ENCODE peak calls at places on chromosomes 2 and 18, in seven cellular contexts. E is mucosa of descending colon; I is SK-N-SH; Q is activated T-helper 1 cell treated with anti-CD3 and anti-CD28 coated beads, Interleukin-12 subunit alpha, Interleukin-12 subunit beta, Interleukin-2, Interleukin-4 antibody, amounts not matched to agents 30 ng/mL and 10 ng/mL and 1 ng/mL, durations not matched to agents 14 hours and 24 hours and 36 hours; T is Panc1; D is NCI-H2081; W is NCI-H774. P is an unnamed sample.
A peak's percentile ranks its signal among the peaks of the same experiment; 100 is the strongest.

GRCh38 chr18:53797998-53798397 is 426.5 kb downstream of the MBD2 start:
- DNase-seq in E (peak; percentile 59), I (no peak), Q (no peak), T (no peak), D (no peak), W (no peak), P (no peak)

GRCh38 chr2:119419065-119419464 is 12.6 kb upstream of the TMEM37 start:
- DNase-seq in E (no peak), I (no peak), Q (no peak), T (no peak), D (no peak), W (no peak), P (no peak)

GRCh38 chr2:65737452-65738011 is 305.1 kb upstream of the SPRED2 start:
- DNase-seq in E (no peak), I (no peak), Q (no peak), T (no peak), D (no peak), W (no peak), P (no peak)

GRCh38 chr2:43361286-43361685 is 134.9 kb upstream of the ZFP36L2 start:
- DNase-seq in E (no peak), I (no peak), Q (no peak), T (no peak), D (no peak), W (no peak), P (no peak)

GRCh38 chr2:62736899-62737559 is 31.5 kb downstream of the EHBP1 start:
- DNase-seq in E (no peak), I (no peak), Q (no peak), T (no peak), D (no peak), W (no peak), P (no peak)

GRCh38 chr2:19887508-19887907 is 14.3 kb downstream of the TTC32 start:
- DNase-seq in E (peak; percentile 44), I (peak; percentile 15), Q (no peak), T (no peak), D (no peak), W (no peak), P (no peak)

GRCh38 chr2:141317986-141318385 is 812.8 kb downstream of the LRP1B start:
- DNase-seq in E (no peak), I (no peak), Q (no peak), T (no peak), D (no peak), W (no peak), P (no peak)

GRCh38 chr2:215493370-215493769 is 57.5 kb upstream of the FN1 start:
- DNase-seq in E (no peak), I (no peak), Q (no peak), T (no peak), D (no peak), W (no peak), P (no peak)

GRCh38 chr2:84486436-84487115 is 27.5 kb upstream of the SUCLG1 start:
- DNase-seq in E (peak; percentile 89), I (no peak), Q (no peak), T (no peak), D (peak; percentile 3), W (peak; percentile 7), P (no peak)

GRCh38 chr2:241595600-241596140 is 37.1 kb downstream of the BOK start:
- DNase-seq in E (peak; percentile 42), I (no peak), Q (no peak), T (no peak), D (no peak), W (no peak), P (no peak)

GRCh38 chr2:220043155-220043992 is 415.9 kb downstream of the SLC4A3 start:
- DNase-seq in E (no peak), I (no peak), Q (no peak), T (no peak), D (no peak), W (no peak), P (no peak)

GRCh38 chr2:218257390-218257981 is 3.3 kb upstream of the GPBAR1 start:
- DNase-seq in E (no peak), I (peak; percentile 51), Q (peak; percentile 46), T (no peak), D (no peak), W (no peak), P (no peak)

GRCh38 chr18:45671366-45671765 is 52.6 kb upstream of the SLC14A1 start:
- DNase-seq in E (no peak), I (no peak), Q (no peak), T (no peak), D (no peak), W (no peak), P (no peak)

GRCh38 chr2:8851811-8852560 is 14.6 kb upstream of the KIDINS220 start:
- DNase-seq in E (no peak), I (no peak), Q (no peak), T (no peak), D (no peak), W (no peak), P (no peak)

GRCh38 chr2:42967959-42968674 is 175.7 kb upstream of the HAAO start:
- DNase-seq in E (no peak), I (peak; percentile 80), Q (no peak), T (no peak), D (no peak), W (no peak), P (no peak)

GRCh38 chr2:149598014-149598395 is 10.4 kb upstream of the MMADHC start:
- DNase-seq in E (no peak), I (peak; percentile 6), Q (no peak), T (no peak), D (peak; percentile 33), W (no peak), P (no peak)

GRCh38 chr2:23669413-23670244 is 257.3 kb downstream of the ATAD2B start:
- DNase-seq in E (peak; percentile 32), I (peak; percentile 88), Q (no peak), T (no peak), D (no peak), W (no peak), P (no peak)

GRCh38 chr2:42010743-42011298 is 37.0 kb upstream of the PKDCC start:
- DNase-seq in E (peak; percentile 25), I (no peak), Q (no peak), T (no peak), D (no peak), W (no peak), P (no peak)

GRCh38 chr2:10963155-10963554 is 51.4 kb downstream of the KCNF1 start:
- DNase-seq in E (peak; percentile 18), I (no peak), Q (no peak), T (no peak), D (no peak), W (no peak), P (no peak)

GRCh38 chr2:65431417-65432226 is 777 bp downstream of the SPRED2 start:
- DNase-seq in E (peak; percentile 59), I (peak; percentile 68), Q (peak; percentile 40), T (no peak), D (no peak), W (no peak), P (peak; percentile 89)

GRCh38 chr2:160381425-160381951 is 112.1 kb downstream of the RBMS1 start:
- DNase-seq in E (no peak), I (no peak), Q (no peak), T (no peak), D (no peak), W (no peak), P (no peak)

GRCh38 chr18:59514193-59514592 is 155.1 kb upstream of the LMAN1 start:
- DNase-seq in E (peak; percentile 19), I (no peak), Q (no peak), T (no peak), D (no peak), W (no peak), P (no peak)

GRCh38 chr2:167140767-167141166 is 252.5 kb downstream of the XIRP2 start:
- DNase-seq in E (no peak), I (no peak), Q (no peak), T (peak; percentile 69), D (no peak), W (no peak), P (no peak)

GRCh38 chr18:43236921-43237320 is 40.4 kb downstream of the SYT4 start:
- DNase-seq in E (no peak), I (no peak), Q (no peak), T (no peak), D (no peak), W (no peak), P (no peak)

GRCh38 chr18:77052656-77053309 is 79.8 kb downstream of the MBP start:
- DNase-seq in E (no peak), I (no peak), Q (no peak), T (no peak), D (no peak), W (no peak), P (no peak)

GRCh38 chr18:3514312-3515216 is 64.6 kb downstream of the TGIF1 start:
- DNase-seq in E (no peak), I (no peak), Q (no peak), T (no peak), D (no peak), W (no peak), P (no peak)

GRCh38 chr18:36578871-36579270 is 249.9 kb downstream of the TPGS2 start:
- DNase-seq in E (no peak), I (peak; percentile 30), Q (no peak), T (no peak), D (no peak), W (no peak), P (no peak)

GRCh38 chr18:55384551-55385275 is 203.3 kb downstream of the TCF4 start:
- DNase-seq in E (peak; percentile 11), I (peak; percentile 15), Q (no peak), T (no peak), D (peak; percentile 35), W (no peak), P (no peak)

GRCh38 chr2:63763336-63764056 is 78.2 kb upstream of the UGP2 start:
- DNase-seq in E (no peak), I (no peak), Q (no peak), T (no peak), D (no peak), W (no peak), P (no peak)

GRCh38 chr2:231032575-231033140 is 4.7 kb upstream of the C2orf72 start:
- DNase-seq in E (no peak), I (no peak), Q (no peak), T (no peak), D (no peak), W (no peak), P (no peak)

GRCh38 chr2:219570194-219570923 is 980 bp downstream of the OBSL1 start:
- DNase-seq in E (peak; percentile 17), I (peak; percentile 83), Q (no peak), T (no peak), D (peak; percentile 60), W (no peak), P (peak; percentile 70)

GRCh38 chr2:127084611-127085031 is 22.3 kb downstream of the BIN1 start:
- DNase-seq in E (no peak), I (no peak), Q (peak; percentile 21), T (no peak), D (no peak), W (no peak), P (no peak)

GRCh38 chr18:79525556-79526467 is 130.1 kb downstream of the NFATC1 start:
- DNase-seq in E (no peak), I (no peak), Q (no peak), T (no peak), D (no peak), W (no peak), P (no peak)

GRCh38 chr18:12645264-12645663 is 12.6 kb downstream of the SPIRE1 start:
- DNase-seq in E (no peak), I (no peak), Q (no peak), T (no peak), D (no peak), W (no peak), P (no peak)

P was measured in retina.